ENCODE peak calls at places on chromosomes 7 and 10, in five cellular contexts. One of them, this sample, is unnamed. For H3K9me3, the result is how much of the 10 kb centered on the place peaks cover.

GRCh38 chr7:101553771-101554445 is 75.2 kb downstream of the MYL10 start:
- DNase-seq in CD4-positive, alpha-beta memory T cell: no peak
- DNase-seq in suprapubic skin: peak
- DNase-seq in heart right ventricle: no peak
- DNase-seq in astrocyte: no peak
- DNase-seq in this sample: no peak

GRCh38 chr10:48449501-48450232 is 143.2 kb downstream of the MAPK8 start:
- DNase-seq in astrocyte: no peak
- DNase-seq in suprapubic skin: no peak
- DNase-seq in heart right ventricle: peak
- DNase-seq in CD4-positive, alpha-beta memory T cell: no peak
- DNase-seq in this sample: no peak

GRCh38 chr7:130853503-130854279 is 119.7 kb upstream of the KLF14 start:
- DNase-seq in astrocyte: peak
- DNase-seq in suprapubic skin: no peak
- DNase-seq in heart right ventricle: no peak
- DNase-seq in CD4-positive, alpha-beta memory T cell: no peak
- DNase-seq in this sample: no peak

GRCh38 chr7:19353158-19353557 is 207.9 kb upstream of the FERD3L start:
- DNase-seq in astrocyte: peak
- DNase-seq in suprapubic skin: no peak
- DNase-seq in heart right ventricle: no peak
- DNase-seq in CD4-positive, alpha-beta memory T cell: no peak
- DNase-seq in this sample: no peak

GRCh38 chr10:32338262-32338661 is 8.7 kb downstream of the EPC1 start:
- DNase-seq in heart right ventricle: no peak
- DNase-seq in suprapubic skin: no peak
- DNase-seq in CD4-positive, alpha-beta memory T cell: no peak
- DNase-seq in astrocyte: peak
- DNase-seq in this sample: no peak

GRCh38 chr10:34187201-34187600 is 627.9 kb downstream of the PARD3 start:
- DNase-seq in astrocyte: peak
- DNase-seq in heart right ventricle: no peak
- DNase-seq in suprapubic skin: no peak
- DNase-seq in CD4-positive, alpha-beta memory T cell: no peak
- DNase-seq in this sample: no peak

GRCh38 chr7:75048435-75049379 is 24.9 kb downstream of the RCC1L start:
- DNase-seq in suprapubic skin: no peak
- DNase-seq in CD4-positive, alpha-beta memory T cell: no peak
- DNase-seq in astrocyte: peak
- DNase-seq in heart right ventricle: no peak
- DNase-seq in this sample: no peak

GRCh38 chr10:621981-622740 is 67.3 kb downstream of the DIP2C start:
- DNase-seq in CD4-positive, alpha-beta memory T cell: no peak
- DNase-seq in heart right ventricle: no peak
- DNase-seq in suprapubic skin: no peak
- DNase-seq in astrocyte: no peak
- DNase-seq in this sample: no peak

GRCh38 chr7:16874061-16874460 is 7.7 kb downstream of the AGR3 start:
- DNase-seq in suprapubic skin: no peak
- DNase-seq in astrocyte: no peak
- DNase-seq in heart right ventricle: no peak
- DNase-seq in CD4-positive, alpha-beta memory T cell: no peak
- DNase-seq in this sample: no peak

GRCh38 chr10:124042656-124043309 is 50.6 kb downstream of the CHST15 start:
- DNase-seq in suprapubic skin: no peak
- DNase-seq in astrocyte: no peak
- DNase-seq in CD4-positive, alpha-beta memory T cell: no peak
- DNase-seq in heart right ventricle: no peak
- DNase-seq in this sample: no peak

GRCh38 chr10:99396471-99396870 is 34.0 kb downstream of the GOT1 start:
- DNase-seq in suprapubic skin: no peak
- DNase-seq in astrocyte: peak
- DNase-seq in heart right ventricle: no peak
- DNase-seq in CD4-positive, alpha-beta memory T cell: no peak
- DNase-seq in this sample: no peak

GRCh38 chr10:3805791-3806381 is 20.9 kb upstream of the KLF6 start:
- DNase-seq in CD4-positive, alpha-beta memory T cell: peak
- DNase-seq in suprapubic skin: no peak
- DNase-seq in astrocyte: peak
- DNase-seq in heart right ventricle: peak
- DNase-seq in this sample: peak

GRCh38 chr7:73899731-73900142 is 38.8 kb downstream of the TMEM270 start:
- DNase-seq in suprapubic skin: peak
- DNase-seq in astrocyte: peak
- DNase-seq in CD4-positive, alpha-beta memory T cell: no peak
- DNase-seq in heart right ventricle: peak
- DNase-seq in this sample: no peak

GRCh38 chr7:37738338-37738737 is 54.8 kb downstream of the GPR141 start:
- DNase-seq in heart right ventricle: no peak
- DNase-seq in CD4-positive, alpha-beta memory T cell: no peak
- DNase-seq in suprapubic skin: no peak
- DNase-seq in astrocyte: no peak
- DNase-seq in this sample: no peak

GRCh38 chr7:41039386-41040315 is 663.2 kb downstream of the INHBA start:
- DNase-seq in CD4-positive, alpha-beta memory T cell: no peak
- DNase-seq in heart right ventricle: no peak
- DNase-seq in suprapubic skin: no peak
- DNase-seq in astrocyte: peak
- DNase-seq in this sample: no peak

GRCh38 chr10:107540981-107541380 is 376.5 kb upstream of the SORCS1 start:
- DNase-seq in astrocyte: no peak
- DNase-seq in suprapubic skin: no peak
- DNase-seq in CD4-positive, alpha-beta memory T cell: no peak
- DNase-seq in heart right ventricle: no peak
- DNase-seq in this sample: no peak

GRCh38 chr7:106862317-106863183 is 2.5 kb upstream of the PIK3CG start:
- DNase-seq in suprapubic skin: no peak
- DNase-seq in heart right ventricle: no peak
- DNase-seq in astrocyte: no peak
- DNase-seq in CD4-positive, alpha-beta memory T cell: no peak
- DNase-seq in this sample: no peak

GRCh38 chr7:153675141-153675540 is 377.1 kb upstream of the DPP6 start:
- DNase-seq in astrocyte: no peak
- DNase-seq in suprapubic skin: no peak
- DNase-seq in heart right ventricle: no peak
- DNase-seq in CD4-positive, alpha-beta memory T cell: no peak
- DNase-seq in this sample: no peak

GRCh38 chr7:98163704-98164478 is 47.3 kb upstream of the BHLHA15 start:
- DNase-seq in suprapubic skin: no peak
- DNase-seq in astrocyte: peak
- DNase-seq in CD4-positive, alpha-beta memory T cell: no peak
- DNase-seq in heart right ventricle: no peak
- DNase-seq in this sample: no peak

GRCh38 chr10:48460148-48460545 is 144.7 kb downstream of the ARHGAP22 start:
- DNase-seq in suprapubic skin: no peak
- DNase-seq in heart right ventricle: no peak
- DNase-seq in CD4-positive, alpha-beta memory T cell: no peak
- DNase-seq in astrocyte: no peak
- DNase-seq in this sample: no peak

GRCh38 chr10:88106348-88106747 is 242.9 kb downstream of the PTEN start:
- DNase-seq in astrocyte: no peak
- DNase-seq in CD4-positive, alpha-beta memory T cell: no peak
- DNase-seq in suprapubic skin: no peak
- DNase-seq in heart right ventricle: no peak
- DNase-seq in this sample: no peak

GRCh38 chr10:33052476-33052875 is 94.4 kb upstream of the ITGB1 start:
- DNase-seq in astrocyte: no peak
- DNase-seq in suprapubic skin: no peak
- DNase-seq in CD4-positive, alpha-beta memory T cell: no peak
- DNase-seq in heart right ventricle: no peak
- DNase-seq in this sample: no peak

GRCh38 chr7:72546586-72546985 is 134.4 kb upstream of the CALN1 start:
- DNase-seq in astrocyte: no peak
- DNase-seq in heart right ventricle: no peak
- DNase-seq in CD4-positive, alpha-beta memory T cell: no peak
- DNase-seq in suprapubic skin: no peak
- DNase-seq in this sample: no peak

GRCh38 chr7:45236666-45237065 is 79.1 kb downstream of the RAMP3 start:
- DNase-seq in CD4-positive, alpha-beta memory T cell: no peak
- DNase-seq in heart right ventricle: no peak
- DNase-seq in suprapubic skin: no peak
- DNase-seq in astrocyte: peak
- DNase-seq in this sample: no peak

GRCh38 chr7:108331971-108332370 is 124.3 kb downstream of the NRCAM start:
- DNase-seq in heart right ventricle: no peak
- DNase-seq in CD4-positive, alpha-beta memory T cell: no peak
- DNase-seq in suprapubic skin: no peak
- DNase-seq in astrocyte: no peak
- DNase-seq in this sample: no peak

GRCh38 chr10:43068136-43068395 is 8.8 kb upstream of the RET start:
- DNase-seq in suprapubic skin: no peak
- DNase-seq in CD4-positive, alpha-beta memory T cell: no peak
- DNase-seq in astrocyte: no peak
- DNase-seq in heart right ventricle: no peak
- DNase-seq in this sample: no peak

GRCh38 chr10:121266370-121266769 is 331.9 kb downstream of the FGFR2 start:
- DNase-seq in suprapubic skin: no peak
- DNase-seq in astrocyte: no peak
- DNase-seq in CD4-positive, alpha-beta memory T cell: no peak
- DNase-seq in heart right ventricle: no peak
- DNase-seq in this sample: no peak
- H3K9me3 ChIP-seq in suprapubic skin: under half
- H3K9me3 ChIP-seq in astrocyte: under half
- H3K9me3 ChIP-seq in CD4-positive, alpha-beta memory T cell: under half
- H3K9me3 ChIP-seq in heart right ventricle: under half
- H3K9me3 ChIP-seq in this sample: under half

DNA sequence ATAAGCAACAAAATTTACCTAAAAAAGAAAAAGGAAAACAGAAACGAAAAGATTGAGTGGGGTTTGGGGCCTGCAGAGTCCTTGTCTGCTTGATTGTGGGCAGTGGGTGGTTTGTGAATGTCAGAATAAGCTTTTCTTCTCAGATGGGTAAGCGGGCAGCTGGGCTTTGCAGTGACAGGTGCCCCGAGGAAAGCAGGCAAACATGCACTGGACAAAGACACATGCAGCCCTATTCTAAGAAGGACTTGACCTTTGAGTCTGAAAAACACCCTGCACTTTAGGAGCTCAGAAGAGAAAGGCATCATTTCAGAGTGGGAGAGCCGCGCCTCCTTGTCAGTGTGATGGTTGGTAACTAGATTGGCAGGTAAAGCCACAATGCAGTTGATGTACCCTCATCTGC is 562.7 kb downstream of the PTPRN2 start:
- DNase-seq in heart right ventricle: no peak
- DNase-seq in astrocyte: no peak
- DNase-seq in suprapubic skin: peak
- DNase-seq in CD4-positive, alpha-beta memory T cell: no peak
- DNase-seq in this sample: no peak
- H3K9me3 ChIP-seq in heart right ventricle: under half
- H3K9me3 ChIP-seq in astrocyte: under half
- H3K9me3 ChIP-seq in suprapubic skin: under half
- H3K9me3 ChIP-seq in CD4-positive, alpha-beta memory T cell: under half
- H3K9me3 ChIP-seq in this sample: under half

DNA sequence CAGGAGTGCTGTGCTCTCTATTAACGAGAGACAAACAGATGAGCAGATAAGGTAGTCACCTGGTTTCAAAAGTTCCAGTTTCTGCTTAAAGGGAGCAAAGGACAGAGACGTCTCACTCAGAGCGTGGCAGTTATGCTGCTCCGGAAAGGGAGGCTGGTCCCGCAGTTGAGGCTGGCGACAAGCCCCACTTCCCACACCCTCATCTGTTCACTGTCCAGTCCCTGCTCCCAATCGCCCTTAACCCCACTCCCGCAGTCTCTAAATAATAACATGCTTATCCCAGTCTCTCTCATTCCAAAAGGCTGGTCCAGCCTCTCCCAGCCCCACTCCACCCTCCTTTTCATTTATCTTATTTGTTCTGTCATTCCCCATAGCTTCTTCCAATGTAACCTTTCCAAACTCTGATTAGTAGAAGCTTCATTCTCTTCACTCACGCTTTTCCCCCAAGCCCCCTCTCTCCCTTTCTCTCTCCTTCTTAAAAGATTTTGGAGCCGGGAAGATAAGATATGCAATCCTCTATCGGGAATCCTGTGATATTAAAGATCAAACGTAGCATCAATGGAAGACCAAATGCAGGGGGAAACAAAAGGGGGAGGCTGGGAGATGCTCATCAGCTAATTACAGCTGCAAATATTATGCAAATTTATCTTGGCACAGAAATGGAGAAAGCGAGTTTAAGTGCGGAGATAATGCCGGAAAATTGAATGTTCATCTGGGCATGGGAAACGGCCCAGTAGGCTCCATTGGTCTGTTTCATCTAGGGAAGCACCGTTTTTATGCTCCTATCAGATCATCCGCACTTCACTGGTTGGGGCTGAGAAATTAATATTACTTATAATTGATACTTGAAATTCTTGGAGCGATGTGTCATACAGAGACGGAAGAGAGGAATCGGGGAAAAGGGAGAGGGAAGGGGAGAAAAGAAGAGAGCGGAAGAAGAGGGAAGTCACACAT is 16.3 kb upstream of the GATA3 start:
- DNase-seq in astrocyte: no peak
- DNase-seq in suprapubic skin: peak
- DNase-seq in CD4-positive, alpha-beta memory T cell: peak
- DNase-seq in heart right ventricle: no peak
- DNase-seq in this sample: no peak
- H3K9me3 ChIP-seq in astrocyte: under half
- H3K9me3 ChIP-seq in suprapubic skin: under half
- H3K9me3 ChIP-seq in CD4-positive, alpha-beta memory T cell: under half
- H3K9me3 ChIP-seq in heart right ventricle: under half
- H3K9me3 ChIP-seq in this sample: under half

GRCh38 chr7:157794764-157795101 is 457.9 kb downstream of the DNAJB6 start:
- DNase-seq in astrocyte: no peak
- DNase-seq in CD4-positive, alpha-beta memory T cell: no peak
- DNase-seq in heart right ventricle: no peak
- DNase-seq in suprapubic skin: no peak
- DNase-seq in this sample: no peak

GRCh38 chr7:157797361-157797760 is 460.6 kb downstream of the DNAJB6 start:
- DNase-seq in suprapubic skin: no peak
- DNase-seq in CD4-positive, alpha-beta memory T cell: no peak
- DNase-seq in heart right ventricle: no peak
- DNase-seq in astrocyte: no peak
- DNase-seq in this sample: no peak

GRCh38 chr7:157795631-157796030 is 458.8 kb downstream of the DNAJB6 start:
- DNase-seq in astrocyte: no peak
- DNase-seq in suprapubic skin: no peak
- DNase-seq in CD4-positive, alpha-beta memory T cell: no peak
- DNase-seq in heart right ventricle: no peak
- DNase-seq in this sample: no peak

GRCh38 chr7:157795199-157795598 is 458.4 kb downstream of the DNAJB6 start:
- DNase-seq in astrocyte: no peak
- DNase-seq in suprapubic skin: no peak
- DNase-seq in heart right ventricle: no peak
- DNase-seq in CD4-positive, alpha-beta memory T cell: no peak
- DNase-seq in this sample: no peak

GRCh38 chr7:157796846-157797245 is 460.0 kb downstream of the DNAJB6 start:
- DNase-seq in heart right ventricle: no peak
- DNase-seq in astrocyte: no peak
- DNase-seq in CD4-positive, alpha-beta memory T cell: no peak
- DNase-seq in suprapubic skin: no peak
- DNase-seq in this sample: no peak
- H3K9me3 ChIP-seq in heart right ventricle: under half
- H3K9me3 ChIP-seq in astrocyte: under half
- H3K9me3 ChIP-seq in CD4-positive, alpha-beta memory T cell: under half
- H3K9me3 ChIP-seq in suprapubic skin: under half
- H3K9me3 ChIP-seq in this sample: under half

GRCh38 chr7:56639173-56639746 is 493.0 kb downstream of the ZNF479 start:
- DNase-seq in astrocyte: no peak
- DNase-seq in suprapubic skin: no peak
- DNase-seq in heart right ventricle: no peak
- DNase-seq in CD4-positive, alpha-beta memory T cell: no peak
- DNase-seq in this sample: no peak
- H3K9me3 ChIP-seq in astrocyte: under half
- H3K9me3 ChIP-seq in suprapubic skin: half or more
- H3K9me3 ChIP-seq in heart right ventricle: under half
- H3K9me3 ChIP-seq in CD4-positive, alpha-beta memory T cell: under half
- H3K9me3 ChIP-seq in this sample: under half

GRCh38 chr7:154872811-154873570 is 129.9 kb downstream of the PAXIP1 start:
- DNase-seq in suprapubic skin: no peak
- DNase-seq in heart right ventricle: no peak
- DNase-seq in astrocyte: no peak
- DNase-seq in CD4-positive, alpha-beta memory T cell: no peak
- DNase-seq in this sample: no peak
- H3K9me3 ChIP-seq in suprapubic skin: under half
- H3K9me3 ChIP-seq in heart right ventricle: under half
- H3K9me3 ChIP-seq in astrocyte: under half
- H3K9me3 ChIP-seq in CD4-positive, alpha-beta memory T cell: under half
- H3K9me3 ChIP-seq in this sample: under half

This sample was measured in T-helper 17 cell.